ENCODE peak calls at places on chromosomes 12 and 14, in six cellular contexts. C is dorsolateral prefrontal cortex, Q is tibial nerve, G is HL-60, T is fibroblast of mammary gland, M is lower lobe of right lung. B is an unnamed sample.

GRCh38 chr12:132320767-132321211 is 8.6 kb downstream of the GALNT9 start:
- DNase-seq in T (no peak), G (no peak), C (peak; percentile 16), M (peak; percentile 38), Q (no peak), B (no peak)

GRCh38 chr14:94536836-94537235 is 24.4 kb upstream of the SERPINA4 start:
- DNase-seq in C (no peak), Q (no peak), G (no peak), T (peak; percentile 20), M (no peak), B (no peak)

GRCh38 chr12:85664429-85664828 is 171.8 kb downstream of the RASSF9 start:
- DNase-seq in G (no peak), Q (no peak), T (no peak), M (no peak), C (no peak), B (no peak)

GRCh38 chr12:89470741-89471504 is 53.7 kb downstream of the GALNT4 start:
- DNase-seq in C (no peak), Q (no peak), M (no peak), G (peak; percentile 34), T (peak; percentile 73), B (peak; percentile 69)

GRCh38 chr12:122951406-122951805 is 14.9 kb downstream of the ABCB9 start:
- DNase-seq in Q (no peak), M (no peak), C (no peak), G (no peak), T (peak; percentile 71), B (no peak)

GRCh38 chr14:85909581-85909980 is 379.6 kb downstream of the FLRT2 start:
- DNase-seq in G (no peak), M (no peak), C (no peak), Q (no peak), T (peak; percentile 38), B (no peak)

GRCh38 chr12:120536064-120536791 is 2.1 kb downstream of the RNF10 start:
- DNase-seq in G (peak; percentile 15), Q (no peak), T (no peak), C (no peak), M (no peak), B (no peak)

GRCh38 chr14:20614038-20614840 is 23.1 kb upstream of the RNASE12 start:
- DNase-seq in M (no peak), G (peak; percentile 23), C (no peak), Q (peak; percentile 24), T (no peak), B (peak; percentile 6)

GRCh38 chr14:57583396-57583795 is 89.7 kb upstream of the CCDC198 start:
- DNase-seq in T (no peak), C (no peak), G (no peak), M (no peak), Q (no peak), B (no peak)
- H3K4me3 ChIP-seq in T (no peak overlapping the region), C (no peak overlapping the region), G (no peak overlapping the region), M (no peak overlapping the region), Q (no peak overlapping the region), B (no peak overlapping the region)

DNA sequence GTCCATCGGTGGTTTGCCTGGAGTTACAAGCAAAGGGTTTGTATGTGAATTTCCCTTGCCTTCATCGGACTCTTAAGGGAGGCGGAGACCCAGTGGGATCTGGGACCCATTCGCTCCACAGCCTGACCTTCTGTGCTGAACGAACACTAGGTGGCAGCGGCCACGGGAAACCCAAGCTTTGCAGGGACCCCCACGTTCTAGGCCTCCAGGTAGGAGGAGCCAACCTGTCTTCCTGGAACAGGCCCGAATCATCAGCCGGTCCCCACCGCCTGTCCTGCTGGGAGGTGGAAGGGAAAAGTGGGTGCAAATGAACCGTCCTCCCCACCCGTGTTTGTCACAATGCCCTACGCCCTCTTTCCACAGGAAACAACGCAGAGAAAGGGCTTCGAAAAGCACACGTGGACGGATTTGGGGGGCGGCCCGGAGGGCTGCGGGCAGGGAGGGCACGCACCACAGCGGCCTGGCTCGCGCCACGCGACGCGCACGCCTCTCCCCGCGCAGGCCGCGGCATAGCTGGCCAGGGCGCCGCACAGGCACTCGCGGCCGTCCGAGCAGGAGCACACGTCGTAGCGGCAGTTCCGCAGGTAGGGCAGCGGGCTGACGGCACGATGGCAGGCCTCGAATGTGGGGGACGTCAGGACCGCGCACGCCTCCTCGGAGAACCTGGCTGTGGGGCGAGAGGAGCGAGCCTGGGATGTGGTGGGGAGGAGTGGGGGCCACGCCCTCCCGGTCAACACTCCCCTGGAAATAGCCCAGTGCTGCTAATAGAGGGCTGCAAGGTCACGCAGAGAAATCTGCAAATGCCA is 67.9 kb downstream of the VWF start:
- DNase-seq in G (no peak), T (no peak), M (no peak), C (no peak), Q (no peak), B (no peak)
- TF ChIP-seq CTCF in G (no peak), T (peak; percentile 28), M (peak; percentile 36), C (peak; percentile 21), Q (no peak), B (peak; percentile 32)

GRCh38 chr14:22570132-22570949 is 18.7 kb downstream of the DAD1 start:
- DNase-seq in T (peak; percentile 83), C (no peak), G (peak; percentile 79), M (no peak), Q (peak; percentile 99), B (peak; percentile 88)
- H3K4me3 ChIP-seq in T (no peak overlapping the region), C (no peak overlapping the region), G (no peak overlapping the region), M (no peak overlapping the region), Q (no peak overlapping the region), B (no peak overlapping the region)

GRCh38 chr12:52598966-52599365 is 2.3 kb downstream of the KRT72 start:
- DNase-seq in Q (no peak), C (no peak), G (no peak), T (no peak), M (no peak), B (no peak)
- TF ChIP-seq CTCF in Q (no peak), C (no peak), G (no peak), T (no peak), M (no peak), B (no peak)

DNA sequence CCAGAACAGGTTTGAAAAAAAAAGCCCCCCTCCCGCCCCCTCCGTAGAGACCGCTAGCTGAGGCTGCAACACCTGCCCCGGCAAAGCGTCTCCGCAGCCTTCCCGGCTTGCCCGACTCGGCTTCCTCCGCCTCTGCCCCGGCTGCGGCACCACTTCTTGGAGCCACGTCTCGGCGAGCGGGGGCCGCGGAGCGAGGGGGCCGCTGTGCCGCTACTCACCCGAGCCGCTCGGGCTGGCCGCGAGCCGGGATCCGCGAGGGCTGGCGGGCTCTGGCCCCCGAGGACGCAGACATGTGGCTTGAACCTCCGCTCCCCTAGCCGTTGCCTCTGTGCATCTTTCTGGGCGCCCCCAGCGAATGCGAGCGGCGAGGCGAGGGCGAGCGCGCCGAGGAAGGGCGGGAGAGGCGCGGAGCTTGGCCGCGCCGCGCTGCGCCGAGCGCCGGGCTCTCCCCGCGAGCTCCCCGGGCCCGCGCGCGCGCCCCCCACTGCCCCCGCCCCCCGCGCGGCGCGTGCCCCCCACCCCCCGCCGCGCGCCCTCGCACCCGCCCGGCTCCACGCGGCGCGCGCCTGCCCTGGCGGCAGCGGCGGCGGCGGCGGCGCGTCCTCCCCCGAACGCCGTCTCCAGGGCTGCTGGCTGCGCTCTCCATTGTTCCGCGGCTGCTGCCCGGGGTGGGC is 249.5 kb downstream of the APAF1 start:
- DNase-seq in T (no peak), Q (no peak), G (no peak), C (peak; percentile 39), M (no peak), B (no peak)
- H3K4me3 ChIP-seq in T (no peak overlapping the region), Q (peak overlapping the region; percentile 20), G (no peak overlapping the region), C (peak overlapping the region; percentile 65), M (peak overlapping the region; percentile 19), B (no peak overlapping the region)

DNA sequence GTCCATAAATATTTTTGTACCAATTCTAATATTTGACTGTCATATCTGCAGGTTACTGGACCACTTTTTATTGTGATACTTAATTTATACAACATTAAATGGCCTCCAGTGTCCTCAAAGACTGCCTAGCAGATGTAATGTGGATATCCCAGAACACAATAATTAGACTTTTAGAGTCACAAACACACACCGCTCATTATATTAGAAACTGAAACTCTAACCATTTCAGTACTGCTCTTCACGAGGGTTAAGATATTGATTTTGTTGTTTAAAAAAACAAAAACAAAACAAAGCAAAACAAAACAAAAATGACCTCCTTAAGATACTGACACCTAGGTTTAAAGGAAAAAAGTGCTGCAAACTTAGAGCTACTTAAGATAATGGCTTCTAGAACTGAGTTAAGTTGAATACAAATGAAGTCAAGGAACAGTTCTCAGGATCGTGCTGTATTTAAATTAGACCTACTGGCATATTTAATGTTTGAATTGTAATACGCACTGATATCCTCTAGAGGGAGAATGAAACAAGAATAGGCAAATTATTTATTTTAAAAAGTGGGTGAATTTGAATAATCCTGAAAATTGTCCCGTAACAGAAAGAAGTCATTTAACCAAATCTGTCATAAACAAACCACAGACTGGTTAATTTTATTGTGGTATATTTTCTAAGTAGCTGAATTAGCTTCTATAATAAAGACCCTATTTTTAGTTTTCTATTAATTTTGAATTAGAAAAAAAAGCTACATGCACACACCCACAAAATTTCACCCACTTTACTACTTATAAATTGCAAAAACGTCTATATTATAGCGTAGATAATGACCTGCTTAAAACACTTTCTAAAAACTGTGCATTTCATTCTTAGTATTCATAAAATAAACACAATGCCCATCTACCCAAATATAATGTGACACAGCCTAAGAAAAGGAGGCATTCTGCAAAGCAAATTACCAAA is 395.2 kb upstream of the DCN start:
- DNase-seq in G (no peak), Q (no peak), T (peak; percentile 55), C (no peak), M (no peak), B (peak; percentile 45)
- TF ChIP-seq CTCF in G (peak; percentile 12), Q (peak; percentile 66), T (peak; percentile 48), C (peak; percentile 68), M (peak; percentile 69), B (peak; percentile 52)

GRCh38 chr14:50785506-50786063 is 45.4 kb downstream of the NIN start:
- DNase-seq in C (no peak), G (no peak), T (no peak), M (no peak), Q (no peak), B (no peak)

GRCh38 chr14:50790568-50790967 is 40.4 kb downstream of the NIN start:
- DNase-seq in Q (no peak), G (no peak), C (no peak), T (no peak), M (no peak), B (peak; percentile 87)

GRCh38 chr14:50783542-50783941 is 47.4 kb downstream of the NIN start:
- DNase-seq in M (no peak), G (no peak), T (no peak), Q (no peak), C (no peak), B (no peak)

GRCh38 chr14:50784683-50785505 is 46.1 kb downstream of the NIN start:
- DNase-seq in G (no peak), M (no peak), Q (no peak), C (no peak), T (no peak), B (no peak)

GRCh38 chr14:50786821-50787464 is 44.0 kb downstream of the NIN start:
- DNase-seq in C (no peak), G (no peak), Q (no peak), M (no peak), T (no peak), B (no peak)
- H3K4me3 ChIP-seq in C (no peak overlapping the region), G (no peak overlapping the region), Q (no peak overlapping the region), M (no peak overlapping the region), T (no peak overlapping the region), B (no peak overlapping the region)

B was measured in fibroblast of villous mesenchyme.